ENCODE peak calls at places on chromosomes 6 and 20, in seven cellular contexts. One of them, this sample, is unnamed.

GRCh38 chr6:140794544-140794943 is 1338.2 kb upstream of the GJE1 start:
- DNase-seq in mesendoderm: no peak
- DNase-seq in trophoblast cell: no peak
- DNase-seq in neuronal stem cell: no peak
- DNase-seq in mesenchymal stem cell: no peak
- DNase-seq in H9: no peak
- DNase-seq in H1: no peak
- DNase-seq in this sample: no peak

GRCh38 chr6:11772109-11772830 is 6.3 kb downstream of the ADTRP start:
- DNase-seq in mesendoderm: peak
- DNase-seq in trophoblast cell: peak
- DNase-seq in neuronal stem cell: no peak
- DNase-seq in mesenchymal stem cell: peak
- DNase-seq in H9: no peak
- DNase-seq in H1: no peak
- DNase-seq in this sample: peak

GRCh38 chr20:48705208-48706115 is 122.3 kb downstream of the PREX1 start:
- DNase-seq in mesendoderm: peak
- DNase-seq in trophoblast cell: no peak
- DNase-seq in neuronal stem cell: no peak
- DNase-seq in mesenchymal stem cell: no peak
- DNase-seq in H9: no peak
- DNase-seq in H1: no peak
- DNase-seq in this sample: no peak

GRCh38 chr20:63738687-63739128 is 868 bp upstream of the SLC2A4RG start:
- DNase-seq in mesendoderm: peak
- DNase-seq in trophoblast cell: peak
- DNase-seq in neuronal stem cell: peak
- DNase-seq in mesenchymal stem cell: peak
- DNase-seq in H9: peak
- DNase-seq in H1: no peak
- DNase-seq in this sample: no peak

GRCh38 chr6:166815629-166816028 is 140.7 kb downstream of the RNASET2 start:
- DNase-seq in mesendoderm: peak
- DNase-seq in trophoblast cell: no peak
- DNase-seq in neuronal stem cell: peak
- DNase-seq in mesenchymal stem cell: no peak
- DNase-seq in H9: no peak
- DNase-seq in H1: no peak
- DNase-seq in this sample: no peak

GRCh38 chr6:23003671-23004598 is 434.6 kb downstream of the HDGFL1 start:
- DNase-seq in mesendoderm: no peak
- DNase-seq in trophoblast cell: no peak
- DNase-seq in neuronal stem cell: no peak
- DNase-seq in mesenchymal stem cell: peak
- DNase-seq in H9: no peak
- DNase-seq in H1: no peak
- DNase-seq in this sample: peak

GRCh38 chr6:24513602-24514001 is 18.8 kb downstream of the ALDH5A1 start:
- DNase-seq in mesendoderm: no peak
- DNase-seq in trophoblast cell: no peak
- DNase-seq in neuronal stem cell: no peak
- DNase-seq in mesenchymal stem cell: no peak
- DNase-seq in H9: no peak
- DNase-seq in H1: no peak
- DNase-seq in this sample: no peak

GRCh38 chr6:57310817-57311157 is 6.6 kb upstream of the PRIM2 start:
- DNase-seq in mesendoderm: no peak
- DNase-seq in trophoblast cell: no peak
- DNase-seq in neuronal stem cell: no peak
- DNase-seq in mesenchymal stem cell: no peak
- DNase-seq in H9: no peak
- DNase-seq in H1: no peak
- DNase-seq in this sample: no peak

GRCh38 chr6:40988634-40989033 is 50.4 kb downstream of the UNC5CL start:
- DNase-seq in mesendoderm: no peak
- DNase-seq in trophoblast cell: no peak
- DNase-seq in neuronal stem cell: no peak
- DNase-seq in mesenchymal stem cell: peak
- DNase-seq in H9: no peak
- DNase-seq in H1: no peak
- DNase-seq in this sample: no peak

GRCh38 chr20:1299522-1299921 is 29.4 kb downstream of the SDCBP2 start:
- DNase-seq in mesendoderm: peak
- DNase-seq in trophoblast cell: no peak
- DNase-seq in neuronal stem cell: no peak
- DNase-seq in mesenchymal stem cell: no peak
- DNase-seq in H9: peak
- DNase-seq in H1: no peak
- DNase-seq in this sample: no peak

GRCh38 chr20:14637441-14637840 is 300.0 kb upstream of the FLRT3 start:
- DNase-seq in mesendoderm: no peak
- DNase-seq in trophoblast cell: no peak
- DNase-seq in neuronal stem cell: no peak
- DNase-seq in mesenchymal stem cell: no peak
- DNase-seq in H9: no peak
- DNase-seq in H1: no peak
- DNase-seq in this sample: no peak

GRCh38 chr20:63652192-63652980 is 838 bp downstream of the STMN3 start:
- DNase-seq in mesendoderm: peak
- DNase-seq in trophoblast cell: no peak
- DNase-seq in neuronal stem cell: no peak
- DNase-seq in mesenchymal stem cell: no peak
- DNase-seq in H9: peak
- DNase-seq in H1: no peak
- DNase-seq in this sample: no peak

GRCh38 chr20:57211949-57212889 is 54.2 kb downstream of the BMP7 start:
- DNase-seq in mesendoderm: peak
- DNase-seq in trophoblast cell: peak
- DNase-seq in neuronal stem cell: peak
- DNase-seq in mesenchymal stem cell: peak
- DNase-seq in H9: peak
- DNase-seq in H1: peak
- DNase-seq in this sample: peak

GRCh38 chr6:37822851-37823682 is 3.5 kb downstream of the ZFAND3 start:
- DNase-seq in mesendoderm: peak
- DNase-seq in trophoblast cell: peak
- DNase-seq in neuronal stem cell: peak
- DNase-seq in mesenchymal stem cell: peak
- DNase-seq in H9: no peak
- DNase-seq in H1: no peak
- DNase-seq in this sample: no peak

GRCh38 chr6:150813993-150814359 is 51.5 kb upstream of the MTHFD1L start:
- DNase-seq in mesendoderm: no peak
- DNase-seq in trophoblast cell: peak
- DNase-seq in neuronal stem cell: no peak
- DNase-seq in mesenchymal stem cell: no peak
- DNase-seq in H9: no peak
- DNase-seq in H1: no peak
- DNase-seq in this sample: peak

GRCh38 chr20:11445161-11445560 is 472.5 kb upstream of the BTBD3 start:
- DNase-seq in mesendoderm: no peak
- DNase-seq in trophoblast cell: no peak
- DNase-seq in neuronal stem cell: no peak
- DNase-seq in mesenchymal stem cell: no peak
- DNase-seq in H9: no peak
- DNase-seq in H1: no peak
- DNase-seq in this sample: no peak

GRCh38 chr6:17173071-17173470 is 71.2 kb downstream of the STMND1 start:
- DNase-seq in mesendoderm: no peak
- DNase-seq in trophoblast cell: no peak
- DNase-seq in neuronal stem cell: no peak
- DNase-seq in mesenchymal stem cell: no peak
- DNase-seq in H9: no peak
- DNase-seq in H1: no peak
- DNase-seq in this sample: peak

GRCh38 chr20:19922716-19923115 is 94.4 kb upstream of the NAA20 start:
- DNase-seq in mesendoderm: peak
- DNase-seq in trophoblast cell: no peak
- DNase-seq in neuronal stem cell: no peak
- DNase-seq in mesenchymal stem cell: no peak
- DNase-seq in H9: no peak
- DNase-seq in H1: no peak
- DNase-seq in this sample: no peak

GRCh38 chr20:16455296-16455695 is 118.0 kb downstream of the KIF16B start:
- DNase-seq in mesendoderm: no peak
- DNase-seq in trophoblast cell: no peak
- DNase-seq in neuronal stem cell: no peak
- DNase-seq in mesenchymal stem cell: no peak
- DNase-seq in H9: no peak
- DNase-seq in H1: no peak
- DNase-seq in this sample: no peak

GRCh38 chr20:32439132-32439829 is 81.2 kb downstream of the ASXL1 start:
- DNase-seq in mesendoderm: no peak
- DNase-seq in trophoblast cell: no peak
- DNase-seq in neuronal stem cell: no peak
- DNase-seq in mesenchymal stem cell: peak
- DNase-seq in H9: no peak
- DNase-seq in H1: no peak
- DNase-seq in this sample: peak

GRCh38 chr6:75203721-75204120 is 2.1 kb downstream of the COL12A1 start:
- DNase-seq in mesendoderm: no peak
- DNase-seq in trophoblast cell: peak
- DNase-seq in neuronal stem cell: no peak
- DNase-seq in mesenchymal stem cell: no peak
- DNase-seq in H9: no peak
- DNase-seq in H1: no peak
- DNase-seq in this sample: peak

GRCh38 chr6:21922086-21922485 is 328.5 kb downstream of the SOX4 start:
- DNase-seq in mesendoderm: peak
- DNase-seq in trophoblast cell: no peak
- DNase-seq in neuronal stem cell: peak
- DNase-seq in mesenchymal stem cell: peak
- DNase-seq in H9: peak
- DNase-seq in H1: no peak
- DNase-seq in this sample: peak

GRCh38 chr6:14787677-14788076 is 458.2 kb upstream of the JARID2 start:
- DNase-seq in mesendoderm: no peak
- DNase-seq in trophoblast cell: no peak
- DNase-seq in neuronal stem cell: no peak
- DNase-seq in mesenchymal stem cell: no peak
- DNase-seq in H9: no peak
- DNase-seq in H1: no peak
- DNase-seq in this sample: no peak

GRCh38 chr6:87518453-87518852 is 45.7 kb downstream of the SLC35A1 start:
- DNase-seq in mesendoderm: no peak
- DNase-seq in trophoblast cell: no peak
- DNase-seq in neuronal stem cell: no peak
- DNase-seq in mesenchymal stem cell: no peak
- DNase-seq in H9: no peak
- DNase-seq in H1: no peak
- DNase-seq in this sample: no peak

GRCh38 chr6:111767752-111768430 is 105.4 kb downstream of the FYN start:
- DNase-seq in mesendoderm: peak
- DNase-seq in trophoblast cell: no peak
- DNase-seq in neuronal stem cell: no peak
- DNase-seq in mesenchymal stem cell: no peak
- DNase-seq in H9: no peak
- DNase-seq in H1: no peak
- DNase-seq in this sample: no peak

GRCh38 chr20:34693414-34693813 is 10.7 kb upstream of the TP53INP2 start:
- DNase-seq in mesendoderm: no peak
- DNase-seq in trophoblast cell: no peak
- DNase-seq in neuronal stem cell: no peak
- DNase-seq in mesenchymal stem cell: no peak
- DNase-seq in H9: no peak
- DNase-seq in H1: no peak
- DNase-seq in this sample: no peak
- H3K18ac ChIP-seq in mesendoderm: no peak
- H3K18ac ChIP-seq in trophoblast cell: no peak
- H3K18ac ChIP-seq in neuronal stem cell: peak
- H3K18ac ChIP-seq in mesenchymal stem cell: no peak
- H3K18ac ChIP-seq in H9: no peak
- H3K18ac ChIP-seq in H1: no peak
- H3K18ac ChIP-seq in this sample: no peak

DNA sequence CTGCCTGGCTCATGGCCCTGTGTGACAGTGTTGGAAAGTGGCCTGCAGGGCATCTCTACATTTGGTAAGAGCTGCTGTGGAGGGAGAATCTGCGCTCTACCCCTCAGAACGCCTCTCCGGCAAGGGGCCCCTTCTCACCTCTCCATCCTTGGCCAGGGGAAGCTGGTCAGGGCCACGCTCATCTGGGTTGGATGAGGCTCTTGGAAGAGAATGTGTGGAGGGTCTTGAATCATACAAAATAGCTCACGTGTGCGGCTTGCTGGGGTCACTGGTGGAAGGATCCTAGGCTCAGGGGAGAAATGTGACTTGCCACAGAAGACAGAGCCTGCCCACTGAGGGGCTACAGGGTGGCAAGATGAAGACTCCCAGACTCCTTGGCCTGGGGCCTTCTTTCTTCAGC is 105.0 kb downstream of the SCML4 start:
- DNase-seq in mesendoderm: no peak
- DNase-seq in trophoblast cell: no peak
- DNase-seq in neuronal stem cell: no peak
- DNase-seq in mesenchymal stem cell: no peak
- DNase-seq in H9: no peak
- DNase-seq in H1: no peak
- DNase-seq in this sample: no peak
- H3K18ac ChIP-seq in mesendoderm: no peak
- H3K18ac ChIP-seq in trophoblast cell: no peak
- H3K18ac ChIP-seq in neuronal stem cell: no peak
- H3K18ac ChIP-seq in mesenchymal stem cell: no peak
- H3K18ac ChIP-seq in H9: no peak
- H3K18ac ChIP-seq in H1: no peak
- H3K18ac ChIP-seq in this sample: no peak

DNA sequence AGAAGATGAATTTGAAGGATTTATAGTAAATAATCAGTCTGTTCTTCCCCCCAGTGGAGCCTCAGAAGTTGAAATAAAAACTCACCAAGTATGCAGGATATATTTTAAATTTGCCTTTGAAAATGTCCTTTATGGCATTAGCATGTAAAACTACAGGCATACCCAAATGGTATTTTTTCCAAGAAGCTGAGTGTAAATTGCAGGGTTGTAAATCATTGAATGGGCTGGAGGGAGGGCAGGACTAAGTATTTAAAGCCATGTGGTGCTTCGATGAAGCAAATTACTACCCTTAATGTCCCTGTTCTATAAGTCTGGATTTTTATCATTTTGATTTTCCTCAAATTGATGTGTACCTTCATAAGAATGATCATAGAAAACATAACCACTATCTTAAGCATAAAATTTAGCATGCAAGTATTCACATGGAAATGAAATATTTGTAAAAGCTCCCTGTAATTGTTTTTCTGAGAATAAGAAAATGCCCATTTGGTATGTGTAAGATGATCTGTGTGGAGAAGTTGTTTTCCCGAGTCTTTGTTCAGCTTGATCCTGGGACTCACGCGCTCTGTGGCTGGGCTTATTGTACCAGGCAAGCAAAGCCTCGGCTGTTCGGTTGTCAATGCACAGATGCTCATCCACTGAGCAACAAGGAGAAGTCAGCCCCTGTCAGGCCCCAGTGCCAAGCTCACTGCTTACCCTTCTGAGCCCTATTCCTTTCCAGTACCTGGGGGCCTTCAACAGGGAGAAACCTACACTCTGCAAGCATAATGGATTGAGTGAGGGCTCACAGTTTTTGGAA is 66.7 kb downstream of the CD164 start:
- DNase-seq in mesendoderm: no peak
- DNase-seq in trophoblast cell: no peak
- DNase-seq in neuronal stem cell: no peak
- DNase-seq in mesenchymal stem cell: no peak
- DNase-seq in H9: no peak
- DNase-seq in H1: no peak
- DNase-seq in this sample: no peak
- H3K18ac ChIP-seq in mesendoderm: no peak
- H3K18ac ChIP-seq in trophoblast cell: no peak
- H3K18ac ChIP-seq in neuronal stem cell: no peak
- H3K18ac ChIP-seq in mesenchymal stem cell: no peak
- H3K18ac ChIP-seq in H9: no peak
- H3K18ac ChIP-seq in H1: no peak
- H3K18ac ChIP-seq in this sample: no peak

GRCh38 chr20:53001502-53002301 is 29.5 kb downstream of the TSHZ2 start:
- DNase-seq in mesendoderm: no peak
- DNase-seq in trophoblast cell: no peak
- DNase-seq in neuronal stem cell: no peak
- DNase-seq in mesenchymal stem cell: peak
- DNase-seq in H9: no peak
- DNase-seq in H1: no peak
- DNase-seq in this sample: peak
- H3K18ac ChIP-seq in mesendoderm: no peak
- H3K18ac ChIP-seq in trophoblast cell: no peak
- H3K18ac ChIP-seq in neuronal stem cell: no peak
- H3K18ac ChIP-seq in mesenchymal stem cell: no peak
- H3K18ac ChIP-seq in H9: no peak
- H3K18ac ChIP-seq in H1: no peak
- H3K18ac ChIP-seq in this sample: no peak

This sample was measured in IMR-90.